ENCODE peak calls at places on chromosomes 1 and 21, in ten cellular contexts. B is fibroblast of lung; X is lung microvascular endothelial cell; R is activated gamma-delta T cell treated with anti-CD3 and anti-CD28 coated beads, Interleukin-2, amount 50 U/mL, for 16 hours; Y is EL; S is activated CD4-positive, alpha-beta T cell treated with anti-CD3 and anti-CD28 coated beads, Interleukin-2, amount 50 U/mL, for 1 hour; K is CD8-positive, alpha-beta memory T cell; M is aorta; H is left ventricle myocardium superior; J is HT-29. C is an unnamed sample.

GRCh38 chr1:20484526-20485462 is 1.2 kb downstream of the CAMK2N1 start:
- DNase-seq in B (no peak), X (no peak), R (no peak), Y (peak; percentile 26), S (no peak), K (no peak), M (no peak), H (peak; percentile 45), J (peak; percentile 38), C (no peak)

GRCh38 chr1:17419626-17420328 is 19.7 kb downstream of the RCC2 start:
- DNase-seq in B (peak; percentile 23), X (peak; percentile 71), R (peak; percentile 52), Y (peak; percentile 48), S (peak; percentile 66), K (peak; percentile 76), M (peak; percentile 73), H (peak; percentile 88), J (peak; percentile 59), C (peak; percentile 91)

GRCh38 chr1:115958866-115959265 is 17.4 kb upstream of the SLC22A15 start:
- DNase-seq in B (no peak), X (no peak), R (no peak), Y (no peak), S (no peak), K (no peak), M (no peak), H (no peak), J (no peak), C (no peak)

GRCh38 chr21:39238275-39238674 is 55.0 kb upstream of the PSMG1 start:
- DNase-seq in B (peak; percentile 55), X (no peak), R (no peak), Y (no peak), S (no peak), K (no peak), M (no peak), H (no peak), J (no peak), C (no peak)

GRCh38 chr21:42424848-42425602 is 21.3 kb downstream of the UBASH3A start:
- DNase-seq in B (no peak), X (peak; percentile 34), R (peak; percentile 66), Y (no peak), S (peak; percentile 72), K (peak; percentile 90), M (no peak), H (no peak), J (no peak), C (peak; percentile 68)

GRCh38 chr1:203828424-203828823 is 33.0 kb upstream of the SNRPE start:
- DNase-seq in B (no peak), X (no peak), R (no peak), Y (no peak), S (no peak), K (no peak), M (no peak), H (no peak), J (no peak), C (no peak)

GRCh38 chr1:33320619-33321165 is at the start of gene A3GALT2:
- DNase-seq in B (no peak), X (no peak), R (no peak), Y (no peak), S (no peak), K (no peak), M (no peak), H (no peak), J (no peak), C (no peak)

GRCh38 chr1:109927908-109928307 is 17.3 kb downstream of the CSF1 start:
- DNase-seq in B (peak; percentile 62), X (peak; percentile 56), R (no peak), Y (peak; percentile 78), S (no peak), K (no peak), M (peak; percentile 89), H (peak; percentile 83), J (no peak), C (peak; percentile 79)

GRCh38 chr1:58204284-58204683 is 342.2 kb downstream of the OMA1 start:
- DNase-seq in B (no peak), X (peak; percentile 9), R (no peak), Y (peak; percentile 6), S (no peak), K (no peak), M (no peak), H (no peak), J (no peak), C (no peak)

GRCh38 chr1:24805534-24806301 is 60.5 kb downstream of the CLIC4 start:
- DNase-seq in B (peak; percentile 86), X (peak; percentile 74), R (no peak), Y (peak; percentile 82), S (no peak), K (no peak), M (no peak), H (no peak), J (no peak), C (peak; percentile 27)

GRCh38 chr1:23039308-23039826 is 20.1 kb downstream of the KDM1A start:
- DNase-seq in B (no peak), X (no peak), R (no peak), Y (no peak), S (no peak), K (no peak), M (no peak), H (no peak), J (no peak), C (no peak)

GRCh38 chr1:34984435-34985062 is 598 bp downstream of the TMEM35B start:
- DNase-seq in B (peak; percentile 52), X (peak; percentile 48), R (no peak), Y (peak; percentile 78), S (no peak), K (peak; percentile 55), M (peak; percentile 75), H (peak; percentile 60), J (peak; percentile 37), C (peak; percentile 24)

GRCh38 chr1:6157528-6158174 is 22.5 kb downstream of the CHD5 start:
- DNase-seq in B (peak; percentile 64), X (peak; percentile 12), R (no peak), Y (peak; percentile 58), S (no peak), K (no peak), M (no peak), H (no peak), J (peak; percentile 93), C (peak; percentile 42)

GRCh38 chr21:16419188-16419874 is 689.5 kb downstream of the USP25 start:
- DNase-seq in B (peak; percentile 98), X (peak; percentile 99), R (no peak), Y (no peak), S (no peak), K (no peak), M (peak; percentile 86), H (peak; percentile 76), J (no peak), C (peak; percentile 55)

GRCh38 chr1:99264201-99265021 is at the start of gene PLPPR4:
- DNase-seq in B (peak; percentile 62), X (peak; percentile 31), R (no peak), Y (peak; percentile 74), S (no peak), K (no peak), M (peak; percentile 60), H (peak; percentile 67), J (no peak), C (peak; percentile 88)

GRCh38 chr1:192575499-192576189 is at the start of gene RGS1:
- DNase-seq in B (no peak), X (no peak), R (peak; percentile 31), Y (no peak), S (peak; percentile 56), K (peak; percentile 85), M (peak; percentile 66), H (peak; percentile 33), J (no peak), C (no peak)

GRCh38 chr1:169348356-169349036 is 19.1 kb downstream of the NME7 start:
- DNase-seq in B (peak; percentile 27), X (peak; percentile 80), R (no peak), Y (peak; percentile 54), S (no peak), K (peak; percentile 50), M (no peak), H (no peak), J (peak; percentile 89), C (no peak)

GRCh38 chr1:58047265-58047858 is 499.2 kb downstream of the OMA1 start:
- DNase-seq in B (no peak), X (peak; percentile 51), R (no peak), Y (peak; percentile 15), S (peak; percentile 10), K (no peak), M (no peak), H (peak; percentile 39), J (peak; percentile 52), C (no peak)

GRCh38 chr1:113391643-113392271 is 1.4 kb downstream of the MAGI3 start:
- DNase-seq in B (no peak), X (peak; percentile 20), R (no peak), Y (no peak), S (no peak), K (peak; percentile 48), M (no peak), H (no peak), J (peak; percentile 73), C (no peak)

GRCh38 chr1:230633469-230633868 is 8.8 kb upstream of the COG2 start:
- DNase-seq in B (no peak), X (no peak), R (no peak), Y (no peak), S (no peak), K (no peak), M (no peak), H (no peak), J (no peak), C (no peak)

GRCh38 chr1:10519016-10519417 is 44.3 kb downstream of the PEX14 start:
- DNase-seq in B (no peak), X (no peak), R (no peak), Y (no peak), S (no peak), K (no peak), M (no peak), H (no peak), J (no peak), C (no peak)

GRCh38 chr1:117658676-117659075 is 52.8 kb downstream of the TENT5C start:
- DNase-seq in B (no peak), X (no peak), R (peak; percentile 47), Y (no peak), S (peak; percentile 65), K (peak; percentile 87), M (no peak), H (no peak), J (no peak), C (peak; percentile 81)

GRCh38 chr1:164559342-164560070 is 522 bp downstream of the PBX1 start:
- DNase-seq in B (peak; percentile 38), X (peak; percentile 2), R (no peak), Y (peak; percentile 52), S (no peak), K (no peak), M (peak; percentile 60), H (peak; percentile 62), J (peak; percentile 26), C (peak; percentile 88)

GRCh38 chr1:155127105-155127671 is 488 bp upstream of the EFNA1 start:
- DNase-seq in B (peak; percentile 55), X (peak; percentile 96), R (no peak), Y (peak; percentile 30), S (no peak), K (no peak), M (peak; percentile 68), H (peak; percentile 54), J (peak; percentile 79), C (peak; percentile 92)

GRCh38 chr1:83029916-83030315 is 969.0 kb downstream of the TTLL7 start:
- DNase-seq in B (peak; percentile 2), X (no peak), R (no peak), Y (peak; percentile 18), S (no peak), K (no peak), M (no peak), H (no peak), J (no peak), C (no peak)

GRCh38 chr1:20974069-20974468 is 187.0 kb upstream of the HP1BP3 start:
- DNase-seq in B (peak; percentile 57), X (no peak), R (no peak), Y (peak; percentile 85), S (no peak), K (no peak), M (no peak), H (no peak), J (no peak), C (no peak)

GRCh38 chr21:44845418-44846200 is 27.7 kb upstream of the SUMO3 start:
- DNase-seq in B (peak; percentile 53), X (peak; percentile 36), R (no peak), Y (peak; percentile 83), S (peak; percentile 41), K (peak; percentile 61), M (peak; percentile 82), H (peak; percentile 86), J (peak; percentile 30), C (no peak)

GRCh38 chr21:34779860-34780259 is 111.1 kb downstream of the CLIC6 start:
- DNase-seq in B (no peak), X (no peak), R (no peak), Y (no peak), S (no peak), K (no peak), M (no peak), H (no peak), J (no peak), C (no peak)